ENCODE peak calls at places on chromosomes 7 and 10, in nine cellular contexts. One of them, this sample, is unnamed.

GRCh38 chr10:93006435-93007039 is 54.1 kb upstream of the CYP26C1 start:
- DNase-seq in GDM1: no peak
- DNase-seq in T-helper 1 cell: peak; percentile 3
- DNase-seq in coronary artery: no peak
- DNase-seq in hippocampal formation: no peak
- DNase-seq in Jurkat, Clone E6-1: peak; percentile 15
- DNase-seq in fibroblast of the conjunctiva: peak; percentile 45
- DNase-seq in NCI-H2029 treated with DMSO at 0.1 percent for 48 hours: no peak
- DNase-seq in GM12865: peak; percentile 35
- DNase-seq in this sample: peak; percentile 29

GRCh38 chr7:85025312-85025756 is 161.5 kb downstream of the SEMA3D start:
- DNase-seq in GDM1: no peak
- DNase-seq in T-helper 1 cell: no peak
- DNase-seq in coronary artery: no peak
- DNase-seq in hippocampal formation: no peak
- DNase-seq in Jurkat, Clone E6-1: no peak
- DNase-seq in fibroblast of the conjunctiva: no peak
- DNase-seq in NCI-H2029 treated with DMSO at 0.1 percent for 48 hours: peak; percentile 63
- DNase-seq in GM12865: peak; percentile 49
- DNase-seq in this sample: no peak

GRCh38 chr7:48537561-48537960 is 366.3 kb downstream of the ABCA13 start:
- DNase-seq in GDM1: no peak
- DNase-seq in T-helper 1 cell: no peak
- DNase-seq in coronary artery: no peak
- DNase-seq in hippocampal formation: no peak
- DNase-seq in Jurkat, Clone E6-1: no peak
- DNase-seq in fibroblast of the conjunctiva: no peak
- DNase-seq in NCI-H2029 treated with DMSO at 0.1 percent for 48 hours: no peak
- DNase-seq in GM12865: no peak
- DNase-seq in this sample: no peak

GRCh38 chr10:102419561-102420442 is 834 bp upstream of the FBXL15 start:
- DNase-seq in GDM1: peak; percentile 43
- DNase-seq in T-helper 1 cell: peak; percentile 53
- DNase-seq in coronary artery: no peak
- DNase-seq in hippocampal formation: peak; percentile 52
- DNase-seq in Jurkat, Clone E6-1: peak; percentile 55
- DNase-seq in fibroblast of the conjunctiva: no peak
- DNase-seq in NCI-H2029 treated with DMSO at 0.1 percent for 48 hours: no peak
- DNase-seq in GM12865: peak; percentile 47
- DNase-seq in this sample: peak; percentile 66

GRCh38 chr10:132001238-132001977 is 19.7 kb upstream of the BNIP3 start:
- DNase-seq in GDM1: no peak
- DNase-seq in T-helper 1 cell: no peak
- DNase-seq in coronary artery: no peak
- DNase-seq in hippocampal formation: no peak
- DNase-seq in Jurkat, Clone E6-1: peak; percentile 52
- DNase-seq in fibroblast of the conjunctiva: no peak
- DNase-seq in NCI-H2029 treated with DMSO at 0.1 percent for 48 hours: peak; percentile 27
- DNase-seq in GM12865: peak; percentile 14
- DNase-seq in this sample: no peak

GRCh38 chr7:108358553-108358952 is 97.7 kb downstream of the NRCAM start:
- DNase-seq in GDM1: no peak
- DNase-seq in T-helper 1 cell: no peak
- DNase-seq in coronary artery: no peak
- DNase-seq in hippocampal formation: no peak
- DNase-seq in Jurkat, Clone E6-1: no peak
- DNase-seq in fibroblast of the conjunctiva: peak; percentile 82
- DNase-seq in NCI-H2029 treated with DMSO at 0.1 percent for 48 hours: peak; percentile 90
- DNase-seq in GM12865: no peak
- DNase-seq in this sample: no peak

GRCh38 chr10:118992496-118992895 is 37.0 kb upstream of the NANOS1 start:
- DNase-seq in GDM1: no peak
- DNase-seq in T-helper 1 cell: no peak
- DNase-seq in coronary artery: no peak
- DNase-seq in hippocampal formation: no peak
- DNase-seq in Jurkat, Clone E6-1: no peak
- DNase-seq in fibroblast of the conjunctiva: no peak
- DNase-seq in NCI-H2029 treated with DMSO at 0.1 percent for 48 hours: no peak
- DNase-seq in GM12865: no peak
- DNase-seq in this sample: no peak

GRCh38 chr10:58781873-58782488 is 269.3 kb downstream of the BICC1 start:
- DNase-seq in GDM1: no peak
- DNase-seq in T-helper 1 cell: peak; percentile 13
- DNase-seq in coronary artery: no peak
- DNase-seq in hippocampal formation: no peak
- DNase-seq in Jurkat, Clone E6-1: peak; percentile 29
- DNase-seq in fibroblast of the conjunctiva: no peak
- DNase-seq in NCI-H2029 treated with DMSO at 0.1 percent for 48 hours: peak; percentile 0
- DNase-seq in GM12865: peak; percentile 40
- DNase-seq in this sample: peak; percentile 40

GRCh38 chr7:94578615-94579014 is 69.0 kb downstream of the CASD1 start:
- DNase-seq in GDM1: no peak
- DNase-seq in T-helper 1 cell: no peak
- DNase-seq in coronary artery: no peak
- DNase-seq in hippocampal formation: no peak
- DNase-seq in Jurkat, Clone E6-1: no peak
- DNase-seq in fibroblast of the conjunctiva: no peak
- DNase-seq in NCI-H2029 treated with DMSO at 0.1 percent for 48 hours: peak; percentile 77
- DNase-seq in GM12865: no peak
- DNase-seq in this sample: peak; percentile 32

GRCh38 chr7:66626236-66626957 is 2.3 kb upstream of the KCTD7 start:
- DNase-seq in GDM1: no peak
- DNase-seq in T-helper 1 cell: no peak
- DNase-seq in coronary artery: no peak
- DNase-seq in hippocampal formation: no peak
- DNase-seq in Jurkat, Clone E6-1: no peak
- DNase-seq in fibroblast of the conjunctiva: peak; percentile 24
- DNase-seq in NCI-H2029 treated with DMSO at 0.1 percent for 48 hours: no peak
- DNase-seq in GM12865: no peak
- DNase-seq in this sample: no peak

GRCh38 chr10:132726951-132727350 is 59.0 kb downstream of the NKX6-2 start:
- DNase-seq in GDM1: no peak
- DNase-seq in T-helper 1 cell: no peak
- DNase-seq in coronary artery: no peak
- DNase-seq in hippocampal formation: no peak
- DNase-seq in Jurkat, Clone E6-1: no peak
- DNase-seq in fibroblast of the conjunctiva: no peak
- DNase-seq in NCI-H2029 treated with DMSO at 0.1 percent for 48 hours: no peak
- DNase-seq in GM12865: no peak
- DNase-seq in this sample: no peak

GRCh38 chr7:100369105-100369504 is 4.2 kb upstream of the PILRA start:
- DNase-seq in GDM1: peak; percentile 88
- DNase-seq in T-helper 1 cell: no peak
- DNase-seq in coronary artery: no peak
- DNase-seq in hippocampal formation: peak; percentile 38
- DNase-seq in Jurkat, Clone E6-1: no peak
- DNase-seq in fibroblast of the conjunctiva: no peak
- DNase-seq in NCI-H2029 treated with DMSO at 0.1 percent for 48 hours: no peak
- DNase-seq in GM12865: peak; percentile 89
- DNase-seq in this sample: peak; percentile 54

GRCh38 chr7:139825666-139826290 is 3.3 kb upstream of the TBXAS1 start:
- DNase-seq in GDM1: no peak
- DNase-seq in T-helper 1 cell: no peak
- DNase-seq in coronary artery: no peak
- DNase-seq in hippocampal formation: no peak
- DNase-seq in Jurkat, Clone E6-1: no peak
- DNase-seq in fibroblast of the conjunctiva: no peak
- DNase-seq in NCI-H2029 treated with DMSO at 0.1 percent for 48 hours: no peak
- DNase-seq in GM12865: no peak
- DNase-seq in this sample: no peak

GRCh38 chr7:101243786-101244384 is 996 bp downstream of the FIS1 start:
- DNase-seq in GDM1: no peak
- DNase-seq in T-helper 1 cell: no peak
- DNase-seq in coronary artery: peak; percentile 89
- DNase-seq in hippocampal formation: no peak
- DNase-seq in Jurkat, Clone E6-1: no peak
- DNase-seq in fibroblast of the conjunctiva: no peak
- DNase-seq in NCI-H2029 treated with DMSO at 0.1 percent for 48 hours: no peak
- DNase-seq in GM12865: no peak
- DNase-seq in this sample: no peak

GRCh38 chr7:155355176-155355575 is 57.5 kb downstream of the INSIG1 start:
- DNase-seq in GDM1: no peak
- DNase-seq in T-helper 1 cell: no peak
- DNase-seq in coronary artery: no peak
- DNase-seq in hippocampal formation: no peak
- DNase-seq in Jurkat, Clone E6-1: no peak
- DNase-seq in fibroblast of the conjunctiva: no peak
- DNase-seq in NCI-H2029 treated with DMSO at 0.1 percent for 48 hours: no peak
- DNase-seq in GM12865: no peak
- DNase-seq in this sample: no peak

GRCh38 chr10:132489053-132489703 is 48.4 kb upstream of the INPP5A start:
- DNase-seq in GDM1: no peak
- DNase-seq in T-helper 1 cell: no peak
- DNase-seq in coronary artery: no peak
- DNase-seq in hippocampal formation: no peak
- DNase-seq in Jurkat, Clone E6-1: no peak
- DNase-seq in fibroblast of the conjunctiva: peak; percentile 47
- DNase-seq in NCI-H2029 treated with DMSO at 0.1 percent for 48 hours: no peak
- DNase-seq in GM12865: no peak
- DNase-seq in this sample: no peak

GRCh38 chr10:18860591-18861205 is 187.9 kb upstream of the MALRD1 start:
- DNase-seq in GDM1: no peak
- DNase-seq in T-helper 1 cell: no peak
- DNase-seq in coronary artery: no peak
- DNase-seq in hippocampal formation: no peak
- DNase-seq in Jurkat, Clone E6-1: no peak
- DNase-seq in fibroblast of the conjunctiva: no peak
- DNase-seq in NCI-H2029 treated with DMSO at 0.1 percent for 48 hours: no peak
- DNase-seq in GM12865: no peak
- DNase-seq in this sample: no peak

GRCh38 chr7:22359156-22359697 is 2.3 kb upstream of the RAPGEF5 start:
- DNase-seq in GDM1: no peak
- DNase-seq in T-helper 1 cell: no peak
- DNase-seq in coronary artery: no peak
- DNase-seq in hippocampal formation: no peak
- DNase-seq in Jurkat, Clone E6-1: no peak
- DNase-seq in fibroblast of the conjunctiva: no peak
- DNase-seq in NCI-H2029 treated with DMSO at 0.1 percent for 48 hours: no peak
- DNase-seq in GM12865: no peak
- DNase-seq in this sample: no peak